ENCODE peak calls at places on chromosome 22, in four cellular contexts. Z is spleen, V is cardiac muscle cell, P is PC-9. N is an unnamed sample.

GRCh38 chr22:20218320-20218872 is 49.7 kb downstream of the RTN4R start:
- DNase-seq in P (no peak), V (no peak), Z (no peak), N (no peak)

GRCh38 chr22:16699336-16699735 is 106.7 kb upstream of the CCT8L2 start:
- DNase-seq in Z (no peak), P (no peak), V (no peak), N (no peak)

GRCh38 chr22:46047226-46047625 is 70.3 kb upstream of the WNT7B start:
- DNase-seq in V (no peak), P (no peak), Z (peak; percentile 48), N (peak; percentile 44)

GRCh38 chr22:36136988-36137387 is 23.6 kb downstream of the APOL3 start:
- DNase-seq in V (no peak), Z (no peak), P (no peak), N (no peak)

GRCh38 chr22:26660961-26661578 is 3.7 kb downstream of the MIAT start:
- DNase-seq in Z (peak; percentile 41), V (no peak), P (no peak), N (no peak)

GRCh38 chr22:17303840-17304779 is 65.2 kb upstream of the CECR2 start:
- DNase-seq in Z (peak; percentile 79), V (no peak), P (no peak), N (no peak)

GRCh38 chr22:43796567-43796966 is 15.5 kb downstream of the EFCAB6 start:
- DNase-seq in Z (no peak), P (no peak), V (peak; percentile 90), N (no peak)

GRCh38 chr22:18994780-18995711 is 59.0 kb upstream of the PRODH start:
- DNase-seq in Z (no peak), P (no peak), V (peak; percentile 58), N (no peak)

GRCh38 chr22:20807315-20807752 is 33.4 kb downstream of the SERPIND1 start:
- DNase-seq in P (no peak), V (no peak), Z (no peak), N (no peak)

GRCh38 chr22:43824724-43825485 is 12.8 kb upstream of the EFCAB6 start:
- DNase-seq in P (no peak), Z (no peak), V (no peak), N (no peak)

GRCh38 chr22:41619979-41620645 is 731 bp downstream of the DESI1 start:
- DNase-seq in P (peak; percentile 46), Z (peak; percentile 86), V (peak; percentile 36), N (peak; percentile 67)

GRCh38 chr22:44003776-44004460 is 20.2 kb upstream of the PARVB start:
- DNase-seq in Z (peak; percentile 34), P (no peak), V (peak; percentile 57), N (peak; percentile 15)

GRCh38 chr22:35785181-35785923 is 67.7 kb downstream of the APOL5 start:
- DNase-seq in Z (no peak), V (no peak), P (no peak), N (no peak)

GRCh38 chr22:26956346-26956745 is 299.0 kb downstream of the MIAT start:
- DNase-seq in Z (no peak), V (no peak), P (no peak), N (no peak)

GRCh38 chr22:38203090-38203810 is 1.5 kb downstream of the MAFF start:
- DNase-seq in V (peak; percentile 39), P (peak; percentile 83), Z (peak; percentile 89), N (peak; percentile 85)

GRCh38 chr22:41488076-41488475 is 19.2 kb downstream of the ACO2 start:
- DNase-seq in Z (no peak), P (no peak), V (no peak), N (no peak)

GRCh38 chr22:46061124-46061410 is 84.1 kb upstream of the WNT7B start:
- DNase-seq in P (no peak), V (no peak), Z (no peak), N (no peak)

GRCh38 chr22:17707526-17707925 is 66.7 kb downstream of the BID start:
- DNase-seq in P (no peak), V (no peak), Z (no peak), N (no peak)

GRCh38 chr22:43476341-43476740 is 64.5 kb downstream of the MPPED1 start:
- DNase-seq in V (no peak), Z (peak; percentile 23), P (peak; percentile 3), N (no peak)

GRCh38 chr22:20088263-20088648 is 8.2 kb downstream of the DGCR8 start:
- DNase-seq in V (no peak), Z (peak; percentile 51), P (no peak), N (peak; percentile 15)

GRCh38 chr22:23904855-23905254 is 10.7 kb downstream of the MIF start:
- DNase-seq in Z (no peak), V (no peak), P (no peak), N (no peak)

GRCh38 chr22:19878461-19879247 is 24.0 kb upstream of the GNB1L start:
- DNase-seq in P (no peak), V (no peak), Z (peak; percentile 47), N (peak; percentile 37)

GRCh38 chr22:31747441-31747840 is 2.5 kb downstream of the PRR14L start:
- DNase-seq in P (no peak), V (no peak), Z (no peak), N (no peak)

GRCh38 chr22:46050916-46051614 is 74.1 kb upstream of the WNT7B start:
- DNase-seq in P (no peak), V (no peak), Z (peak; percentile 79), N (peak; percentile 46)

GRCh38 chr22:36160499-36160942 is at the start of gene APOL3:
- DNase-seq in P (peak; percentile 17), Z (peak; percentile 87), V (no peak), N (peak; percentile 77)

GRCh38 chr22:41966607-41967240 is 2.5 kb upstream of the SEPTIN3 start:
- DNase-seq in P (peak; percentile 59), V (peak; percentile 25), Z (no peak), N (no peak)

GRCh38 chr22:49667236-49667635 is 160.4 kb downstream of the BRD1 start:
- DNase-seq in P (no peak), Z (peak; percentile 77), V (no peak), N (peak; percentile 60)
- H3K27me3 ChIP-seq in P (peaks cover 87% of the 10 kb centered on the region), Z (peaks cover 45% of the 10 kb centered on the region), V (peaks cover 53% of the 10 kb centered on the region), N (peaks cover 40% of the 10 kb centered on the region)

GRCh38 chr22:25083414-25084166 is 116.1 kb upstream of the CRYBB3 start:
- DNase-seq in P (no peak), Z (no peak), V (no peak), N (no peak)
- TF ChIP-seq CTCF in P (no peak), Z (no peak), V (no peak), N (no peak)

GRCh38 chr22:28247114-28247513 is 328.1 kb upstream of the PITPNB start:
- DNase-seq in Z (no peak), V (no peak), P (no peak), N (no peak)

GRCh38 chr22:28249402-28249801 is 330.3 kb upstream of the PITPNB start:
- DNase-seq in Z (no peak), P (no peak), V (peak; percentile 52), N (no peak)

GRCh38 chr22:28245579-28246224 is 326.6 kb upstream of the PITPNB start:
- DNase-seq in Z (no peak), V (no peak), P (no peak), N (no peak)

GRCh38 chr22:28246392-28246791 is 327.3 kb upstream of the PITPNB start:
- DNase-seq in V (no peak), P (no peak), Z (no peak), N (no peak)

DNA sequence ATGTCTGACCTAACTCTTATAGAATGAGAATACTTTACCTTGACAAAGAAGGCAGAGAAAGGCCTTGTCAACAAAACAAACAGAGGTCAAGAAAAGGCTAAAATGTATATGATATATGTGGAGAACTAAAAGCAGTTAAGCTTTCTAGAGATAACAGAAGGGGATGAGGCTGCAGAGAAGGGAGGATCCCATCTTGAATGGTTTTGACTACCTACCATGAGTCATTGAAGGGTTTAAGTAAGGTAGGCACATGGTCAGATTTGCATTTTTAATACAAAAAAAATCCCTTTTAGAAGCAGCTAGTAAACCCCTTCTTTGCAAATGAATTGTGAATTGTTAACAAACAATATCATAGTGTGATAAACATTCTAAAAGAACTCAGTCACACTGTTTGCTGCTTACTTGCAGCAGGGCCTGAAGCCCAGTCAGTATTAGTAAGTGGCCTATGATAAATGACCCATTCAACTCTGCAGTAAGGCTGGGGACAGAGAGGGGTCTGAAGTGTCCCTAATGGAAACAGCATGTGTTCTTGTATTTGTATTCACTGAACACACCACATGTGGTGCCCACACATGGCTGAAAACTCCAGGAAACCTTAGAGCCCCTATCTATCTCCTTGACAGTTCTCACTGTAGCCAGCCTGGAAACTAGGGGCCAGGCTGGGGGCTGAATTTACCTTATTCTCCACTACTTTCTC is 328.8 kb upstream of the PITPNB start:
- DNase-seq in V (peak; percentile 58), Z (no peak), P (no peak), N (no peak)
- H3K27me3 ChIP-seq in V (no peaks in the 10 kb centered on the region), Z (no peaks in the 10 kb centered on the region), P (no peaks in the 10 kb centered on the region), N (no peaks in the 10 kb centered on the region)

GRCh38 chr22:32958021-32958420 is 100.2 kb downstream of the SYN3 start:
- DNase-seq in P (no peak), Z (no peak), V (no peak), N (no peak)
- TF ChIP-seq CTCF in P (no peak), Z (no peak), V (peak; percentile 27), N (peak; percentile 10)

GRCh38 chr22:29481265-29482000 is 1.4 kb downstream of the NEFH start:
- DNase-seq in Z (no peak), V (peak; percentile 33), P (no peak), N (no peak)
- H3K27me3 ChIP-seq in Z (peaks cover 48% of the 10 kb centered on the region), V (peaks cover 55% of the 10 kb centered on the region), P (no peaks in the 10 kb centered on the region), N (peaks cover 58% of the 10 kb centered on the region)

GRCh38 chr22:47301820-47302475 is 539.5 kb downstream of the TBC1D22A start:
- DNase-seq in V (no peak), Z (no peak), P (no peak), N (no peak)

GRCh38 chr22:47300698-47301405 is 538.4 kb downstream of the TBC1D22A start:
- DNase-seq in V (no peak), P (no peak), Z (no peak), N (no peak)

GRCh38 chr22:47298017-47298820 is 535.8 kb downstream of the TBC1D22A start:
- DNase-seq in P (no peak), Z (no peak), V (no peak), N (no peak)

GRCh38 chr22:47299211-47299878 is 536.9 kb downstream of the TBC1D22A start:
- DNase-seq in V (no peak), Z (no peak), P (no peak), N (no peak)

DNA sequence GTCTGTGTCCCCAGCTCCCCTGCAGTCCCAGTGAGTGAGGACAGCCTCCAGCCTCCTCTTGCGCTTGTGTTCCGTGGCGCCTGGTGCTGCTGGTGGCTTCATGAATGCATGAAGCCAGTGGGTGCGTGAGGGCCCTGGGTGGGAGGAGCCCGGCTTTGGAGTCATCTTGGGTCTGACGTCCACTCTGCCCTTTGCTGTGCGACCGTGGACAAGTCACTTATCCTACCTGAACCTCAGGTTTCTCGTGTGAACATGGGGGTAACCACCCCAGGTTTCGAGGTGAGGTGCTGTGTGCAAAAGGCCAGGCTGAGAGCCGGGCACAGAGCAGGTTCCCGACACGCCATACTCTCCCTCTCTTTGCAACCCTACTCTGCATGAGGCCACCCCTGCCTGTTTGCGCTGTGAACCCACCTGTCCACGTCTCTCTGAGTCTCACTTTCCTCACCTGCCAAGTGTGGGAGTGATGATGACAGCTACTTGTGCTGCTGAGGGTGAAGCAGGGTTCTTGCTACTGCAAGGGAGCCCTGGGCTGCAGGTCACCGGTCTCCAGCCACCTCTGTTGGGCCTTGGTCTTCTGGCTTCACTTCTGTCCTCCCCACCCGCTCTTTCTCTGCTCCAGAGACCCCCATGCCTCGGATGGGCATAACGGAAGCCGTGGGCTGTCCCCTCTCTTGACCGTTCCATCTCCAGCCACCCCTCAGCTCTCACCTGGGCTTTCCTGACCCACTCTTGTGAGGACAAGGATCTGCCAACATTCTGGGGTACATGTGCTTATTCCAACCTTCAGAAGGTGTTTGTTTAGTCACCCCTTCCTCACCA is 537.6 kb downstream of the TBC1D22A start:
- DNase-seq in Z (no peak), V (no peak), P (no peak), N (no peak)
- TF ChIP-seq CTCF in Z (no peak), V (no peak), P (no peak), N (no peak)

N was measured in lower lobe of right lung.